ENCODE peak calls at places on chromosomes 12 and 14, in six cellular contexts. F is caudate nucleus, I is mammary epithelial cell, E is epithelial cell of prostate, O is cardiac muscle cell, T is anterior cingulate cortex. X is an unnamed sample.

GRCh38 chr12:22409071-22409951 is 74.8 kb upstream of the ST8SIA1 start:
- DNase-seq in T (no peak), I (no peak), O (no peak), F (no peak), E (no peak), X (no peak)

GRCh38 chr12:70733385-70733784 is 96.2 kb upstream of the PTPRB start:
- DNase-seq in E (no peak), F (no peak), T (no peak), O (peak), I (peak), X (peak)

GRCh38 chr12:106769546-106769945 is 4.9 kb upstream of the RIC8B start:
- DNase-seq in F (no peak), I (no peak), T (no peak), E (no peak), O (peak), X (no peak)

GRCh38 chr12:44827832-44828438 is 48.2 kb downstream of the NELL2 start:
- DNase-seq in F (no peak), E (no peak), T (no peak), I (no peak), O (no peak), X (no peak)

GRCh38 chr14:41597647-41598046 is 9.0 kb upstream of the LRFN5 start:
- DNase-seq in O (no peak), E (no peak), I (no peak), T (no peak), F (no peak), X (no peak)

GRCh38 chr14:74392616-74393570 is 33.1 kb downstream of the SYNDIG1L start:
- DNase-seq in I (no peak), E (no peak), O (no peak), F (no peak), T (no peak), X (no peak)

GRCh38 chr12:94767971-94768370 is 117.6 kb upstream of the TMCC3 start:
- DNase-seq in I (no peak), O (peak), F (no peak), E (no peak), T (no peak), X (no peak)

GRCh38 chr12:122182887-122183587 is at the start of gene LRRC43:
- DNase-seq in F (peak), E (no peak), T (peak), I (peak), O (peak), X (no peak)

GRCh38 chr14:20614038-20614840 is 23.1 kb upstream of the RNASE12 start:
- DNase-seq in E (no peak), I (no peak), F (peak), T (no peak), O (peak), X (peak)

GRCh38 chr14:73861060-73861459 is 9.4 kb downstream of the PTGR2 start:
- DNase-seq in E (no peak), F (no peak), I (no peak), O (no peak), T (no peak), X (no peak)

GRCh38 chr14:105783707-105784106 is 257.3 kb downstream of the TMEM121 start:
- DNase-seq in T (no peak), F (no peak), O (no peak), I (no peak), E (no peak), X (no peak)

GRCh38 chr14:61482348-61483206 is 161.2 kb downstream of the PRKCH start:
- DNase-seq in O (no peak), T (no peak), I (peak), F (no peak), E (no peak), X (no peak)

GRCh38 chr12:570237-570925 is 92.9 kb downstream of the NINJ2 start:
- DNase-seq in E (peak), I (peak), T (peak), F (no peak), O (peak), X (peak)

GRCh38 chr14:61927015-61927414 is 164.8 kb downstream of the SNAPC1 start:
- DNase-seq in O (no peak), T (no peak), I (peak), E (peak), F (no peak), X (peak)

GRCh38 chr12:124609041-124609984 is 41.9 kb upstream of the NCOR2 start:
- DNase-seq in T (no peak), E (peak), I (peak), O (peak), F (no peak), X (peak)

GRCh38 chr12:2641209-2641608 is 153.6 kb upstream of the FKBP4 start:
- DNase-seq in I (no peak), T (no peak), F (no peak), E (no peak), O (peak), X (peak)

GRCh38 chr12:40149673-40150260 is 43.9 kb upstream of the SLC2A13 start:
- DNase-seq in I (no peak), O (no peak), T (no peak), E (no peak), F (no peak), X (peak)

GRCh38 chr14:74976264-74977113 is 21.1 kb upstream of the PGF start:
- DNase-seq in O (no peak), I (no peak), F (no peak), E (no peak), T (no peak), X (no peak)

GRCh38 chr12:102917026-102917787 is at the start of gene PAH:
- DNase-seq in I (no peak), F (no peak), T (no peak), E (no peak), O (no peak), X (no peak)

GRCh38 chr12:98870521-98870920 is 225.4 kb downstream of the APAF1 start:
- DNase-seq in O (no peak), E (no peak), I (no peak), T (peak), F (peak), X (no peak)

GRCh38 chr12:109085590-109085989 is 7.7 kb downstream of the ALKBH2 start:
- DNase-seq in E (no peak), T (no peak), I (no peak), F (no peak), O (no peak), X (no peak)

GRCh38 chr14:104516906-104517305 is 62.7 kb upstream of the C14orf180 start:
- DNase-seq in E (no peak), T (no peak), I (no peak), F (no peak), O (no peak), X (no peak)

GRCh38 chr12:104990950-104991349 is 4.8 kb downstream of the NOPCHAP1 start:
- DNase-seq in I (no peak), T (no peak), E (no peak), O (no peak), F (no peak), X (no peak)

GRCh38 chr14:62081956-62082355 is 319.7 kb downstream of the SNAPC1 start:
- DNase-seq in E (no peak), I (no peak), F (no peak), O (no peak), T (no peak), X (no peak)

GRCh38 chr12:67539946-67540345 is 108.6 kb upstream of the DYRK2 start:
- DNase-seq in O (peak), F (no peak), E (no peak), I (peak), T (no peak), X (peak)

GRCh38 chr14:100900837-100901390 is 2.6 kb downstream of the RTL1 start:
- DNase-seq in E (no peak), O (peak), I (no peak), F (no peak), T (no peak), X (peak)

GRCh38 chr14:96086032-96086431 is 46.9 kb downstream of the C14orf132 start:
- DNase-seq in T (no peak), F (no peak), E (peak), I (peak), O (peak), X (peak)

GRCh38 chr12:94327819-94328218 is 131.8 kb downstream of the CEP83 start:
- DNase-seq in O (peak), F (no peak), I (peak), E (no peak), T (no peak), X (no peak)

GRCh38 chr12:4441355-4442330 is 4.0 kb downstream of the FGF6 start:
- DNase-seq in T (no peak), O (no peak), I (no peak), F (no peak), E (no peak), X (no peak)

GRCh38 chr12:11904124-11904523 is 166.6 kb upstream of the BCL2L14 start:
- DNase-seq in T (no peak), F (no peak), O (no peak), I (no peak), E (no peak), X (no peak)

GRCh38 chr12:5965950-5966383 is 20.9 kb upstream of the ANO2 start:
- DNase-seq in T (no peak), I (peak), F (peak), O (peak), E (no peak), X (peak)

GRCh38 chr14:86055512-86055911 is 525.6 kb downstream of the FLRT2 start:
- DNase-seq in F (no peak), E (no peak), T (no peak), O (peak), I (no peak), X (peak)

GRCh38 chr14:93765970-93766369 is 22.3 kb downstream of the PRIMA1 start:
- DNase-seq in I (no peak), T (no peak), O (no peak), E (no peak), F (no peak), X (no peak)

X was measured in PC-3.